ENCODE peak calls at places on chromosomes 1 and 21, in five cellular contexts. X, Z, B, Q and L are unnamed samples.
A peak's percentile ranks its signal among the peaks of the same experiment; 100 is the strongest.

GRCh38 chr21:29080454-29080930 is 7.0 kb upstream of the CCT8 start:
- DNase-seq in X (no peak), B (no peak), Q (no peak), Z (no peak), L (no peak)

GRCh38 chr21:31498985-31499384 is 154.9 kb upstream of the TIAM1 start:
- DNase-seq in X (no peak), Z (no peak), B (no peak), Q (no peak), L (no peak)

GRCh38 chr1:4174291-4175200 is 274.5 kb upstream of the C1orf174 start:
- DNase-seq in Q (peak; percentile 1), B (no peak), Z (no peak), X (no peak), L (no peak)

GRCh38 chr21:33875026-33875695 is 40.4 kb downstream of the ATP5PO start:
- DNase-seq in X (no peak), B (no peak), Q (no peak), Z (no peak), L (no peak)

GRCh38 chr1:202135221-202135721 is 9.3 kb downstream of the ARL8A start:
- DNase-seq in Z (no peak), X (peak; percentile 58), B (peak; percentile 48), Q (peak; percentile 93), L (peak; percentile 94)

GRCh38 chr1:54945393-54945936 is 35.0 kb upstream of the TMEM61 start:
- DNase-seq in Z (no peak), X (no peak), B (no peak), Q (no peak), L (no peak)

GRCh38 chr1:96234299-96234698 is 487.3 kb upstream of the PTBP2 start:
- DNase-seq in B (no peak), Z (no peak), X (no peak), Q (no peak), L (no peak)

GRCh38 chr1:99704356-99704816 is 58.5 kb downstream of the PALMD start:
- DNase-seq in Q (no peak), B (no peak), X (no peak), Z (no peak), L (no peak)

GRCh38 chr21:42063206-42063577 is 7.9 kb upstream of the UMODL1 start:
- DNase-seq in Z (no peak), Q (no peak), B (no peak), X (no peak), L (no peak)

GRCh38 chr1:204266504-204267034 is 52.8 kb upstream of the GOLT1A start:
- DNase-seq in Q (no peak), B (no peak), Z (no peak), X (no peak), L (peak; percentile 93)

GRCh38 chr1:172673761-172674160 is 14.9 kb downstream of the FASLG start:
- DNase-seq in Q (no peak), X (no peak), B (peak; percentile 18), Z (no peak), L (no peak)

GRCh38 chr1:64223329-64224151 is 20.1 kb downstream of the UBE2U start:
- DNase-seq in X (no peak), Z (peak; percentile 35), Q (peak; percentile 72), B (peak; percentile 93), L (no peak)

GRCh38 chr1:87495147-87495546 is 166.5 kb downstream of the LMO4 start:
- DNase-seq in Z (no peak), Q (no peak), X (no peak), B (no peak), L (no peak)

GRCh38 chr1:179728266-179728665 is 14.8 kb upstream of the FAM163A start:
- DNase-seq in Z (no peak), B (no peak), X (no peak), Q (no peak), L (no peak)

GRCh38 chr1:171635661-171636060 is 13.6 kb downstream of the MYOCOS start:
- DNase-seq in B (no peak), Q (no peak), X (no peak), Z (no peak), L (no peak)

GRCh38 chr1:67830928-67831596 is 2.2 kb downstream of the GNG12 start:
- DNase-seq in X (no peak), Q (no peak), Z (no peak), B (no peak), L (no peak)

GRCh38 chr1:12528021-12528852 is 89.8 kb downstream of the DHRS3 start:
- DNase-seq in X (no peak), B (peak; percentile 38), Z (no peak), Q (no peak), L (peak; percentile 73)

GRCh38 chr1:153395776-153396175 is 4.9 kb upstream of the S100A8 start:
- DNase-seq in Q (no peak), B (no peak), Z (no peak), X (no peak), L (no peak)

GRCh38 chr1:24293392-24294227 is 25.5 kb upstream of the GRHL3 start:
- DNase-seq in B (no peak), X (no peak), Z (no peak), Q (no peak), L (no peak)

GRCh38 chr1:82979593-82980230 is 1019.2 kb downstream of the TTLL7 start:
- DNase-seq in X (no peak), Q (no peak), Z (no peak), B (no peak), L (no peak)

GRCh38 chr1:60427194-60427593 is 353.6 kb upstream of the C1orf87 start:
- DNase-seq in B (no peak), X (no peak), Z (no peak), Q (no peak), L (no peak)

GRCh38 chr1:234699795-234700665 is 90.1 kb upstream of the IRF2BP2 start:
- DNase-seq in Q (peak; percentile 84), B (peak; percentile 63), X (no peak), Z (peak; percentile 38), L (no peak)

GRCh38 chr1:240242601-240243144 is 151.0 kb downstream of the FMN2 start:
- DNase-seq in B (peak; percentile 85), Q (peak; percentile 60), X (no peak), Z (peak; percentile 48), L (no peak)

GRCh38 chr1:198169704-198170103 is 12.9 kb downstream of the NEK7 start:
- DNase-seq in B (no peak), X (no peak), Q (no peak), Z (no peak), L (no peak)

GRCh38 chr1:65104854-65105540 is 43.0 kb upstream of the AK4 start:
- DNase-seq in X (no peak), Z (no peak), B (no peak), Q (no peak), L (no peak)

GRCh38 chr1:5430911-5431310 is 561.3 kb downstream of the NPHP4 start:
- DNase-seq in X (no peak), Z (no peak), B (no peak), Q (no peak), L (no peak)